ENCODE peak calls at places on chromosomes 1 and 21, in five cellular contexts. One of them, this sample, is unnamed.

GRCh38 chr1:161382214-161383019 is 14.7 kb upstream of the CFAP126 start:
- DNase-seq in H9: no peak
- DNase-seq in IMR-90: peak
- DNase-seq in H1: no peak
- DNase-seq in mesenchymal stem cell: peak
- DNase-seq in this sample: peak

GRCh38 chr1:27772071-27772470 is 948 bp upstream of the STX12 start:
- DNase-seq in H9: no peak
- DNase-seq in IMR-90: no peak
- DNase-seq in H1: no peak
- DNase-seq in mesenchymal stem cell: no peak
- DNase-seq in this sample: no peak

GRCh38 chr1:101485712-101486111 is 248.9 kb downstream of the S1PR1 start:
- DNase-seq in H9: no peak
- DNase-seq in IMR-90: no peak
- DNase-seq in H1: no peak
- DNase-seq in mesenchymal stem cell: no peak
- DNase-seq in this sample: no peak

GRCh38 chr1:206460846-206461426 is 9.3 kb upstream of the IKBKE start:
- DNase-seq in H9: no peak
- DNase-seq in IMR-90: no peak
- DNase-seq in H1: no peak
- DNase-seq in mesenchymal stem cell: no peak
- DNase-seq in this sample: no peak

GRCh38 chr21:41597227-41597626 is 89.3 kb upstream of the TMPRSS2 start:
- DNase-seq in H9: no peak
- DNase-seq in IMR-90: no peak
- DNase-seq in H1: no peak
- DNase-seq in mesenchymal stem cell: no peak
- DNase-seq in this sample: no peak

GRCh38 chr1:226125831-226126230 is 60.7 kb downstream of the ACBD3 start:
- DNase-seq in H9: no peak
- DNase-seq in IMR-90: no peak
- DNase-seq in H1: no peak
- DNase-seq in mesenchymal stem cell: no peak
- DNase-seq in this sample: no peak

GRCh38 chr1:195591917-195592672 is 1016.1 kb downstream of the KCNT2 start:
- DNase-seq in H9: no peak
- DNase-seq in IMR-90: peak
- DNase-seq in H1: no peak
- DNase-seq in mesenchymal stem cell: peak
- DNase-seq in this sample: no peak

GRCh38 chr1:191886977-191887376 is 271.3 kb upstream of the RGS18 start:
- DNase-seq in H9: no peak
- DNase-seq in IMR-90: no peak
- DNase-seq in H1: no peak
- DNase-seq in mesenchymal stem cell: no peak
- DNase-seq in this sample: no peak

GRCh38 chr1:229098903-229099578 is 171.9 kb upstream of the RAB4A start:
- DNase-seq in H9: no peak
- DNase-seq in IMR-90: no peak
- DNase-seq in H1: no peak
- DNase-seq in mesenchymal stem cell: no peak
- DNase-seq in this sample: no peak

GRCh38 chr1:79899914-79900313 is 893.4 kb upstream of the ADGRL4 start:
- DNase-seq in H9: no peak
- DNase-seq in IMR-90: peak
- DNase-seq in H1: no peak
- DNase-seq in mesenchymal stem cell: peak
- DNase-seq in this sample: no peak

GRCh38 chr1:26124433-26125318 is 13.1 kb downstream of the PDIK1L start:
- DNase-seq in H9: no peak
- DNase-seq in IMR-90: no peak
- DNase-seq in H1: no peak
- DNase-seq in mesenchymal stem cell: no peak
- DNase-seq in this sample: no peak

GRCh38 chr1:237509748-237510147 is 381.0 kb downstream of the ZP4 start:
- DNase-seq in H9: no peak
- DNase-seq in IMR-90: no peak
- DNase-seq in H1: no peak
- DNase-seq in mesenchymal stem cell: no peak
- DNase-seq in this sample: no peak

GRCh38 chr1:92084651-92085050 is 4.5 kb downstream of the BTBD8 start:
- DNase-seq in H9: no peak
- DNase-seq in IMR-90: no peak
- DNase-seq in H1: no peak
- DNase-seq in mesenchymal stem cell: no peak
- DNase-seq in this sample: no peak

GRCh38 chr1:155976062-155976912 is 2.1 kb downstream of the ARHGEF2 start:
- DNase-seq in H9: peak
- DNase-seq in IMR-90: peak
- DNase-seq in H1: no peak
- DNase-seq in mesenchymal stem cell: peak
- DNase-seq in this sample: no peak

GRCh38 chr1:174160109-174160473 is 771 bp downstream of the RABGAP1L start:
- DNase-seq in H9: peak
- DNase-seq in IMR-90: peak
- DNase-seq in H1: no peak
- DNase-seq in mesenchymal stem cell: peak
- DNase-seq in this sample: no peak

GRCh38 chr1:150576367-150576711 is 3.1 kb downstream of the MCL1 start:
- DNase-seq in H9: no peak
- DNase-seq in IMR-90: no peak
- DNase-seq in H1: no peak
- DNase-seq in mesenchymal stem cell: no peak
- DNase-seq in this sample: no peak

GRCh38 chr1:175434268-175434860 is 241.8 kb upstream of the KIAA0040 start:
- DNase-seq in H9: peak
- DNase-seq in IMR-90: no peak
- DNase-seq in H1: peak
- DNase-seq in mesenchymal stem cell: no peak
- DNase-seq in this sample: no peak

GRCh38 chr1:175433586-175434267 is 241.2 kb upstream of the KIAA0040 start:
- DNase-seq in H9: no peak
- DNase-seq in IMR-90: no peak
- DNase-seq in H1: no peak
- DNase-seq in mesenchymal stem cell: peak
- DNase-seq in this sample: no peak
- H4K91ac ChIP-seq in H9: no peak
- H4K91ac ChIP-seq in IMR-90: no peak
- H4K91ac ChIP-seq in H1: no peak
- H4K91ac ChIP-seq in mesenchymal stem cell: no peak
- H4K91ac ChIP-seq in this sample: no peak

DNA sequence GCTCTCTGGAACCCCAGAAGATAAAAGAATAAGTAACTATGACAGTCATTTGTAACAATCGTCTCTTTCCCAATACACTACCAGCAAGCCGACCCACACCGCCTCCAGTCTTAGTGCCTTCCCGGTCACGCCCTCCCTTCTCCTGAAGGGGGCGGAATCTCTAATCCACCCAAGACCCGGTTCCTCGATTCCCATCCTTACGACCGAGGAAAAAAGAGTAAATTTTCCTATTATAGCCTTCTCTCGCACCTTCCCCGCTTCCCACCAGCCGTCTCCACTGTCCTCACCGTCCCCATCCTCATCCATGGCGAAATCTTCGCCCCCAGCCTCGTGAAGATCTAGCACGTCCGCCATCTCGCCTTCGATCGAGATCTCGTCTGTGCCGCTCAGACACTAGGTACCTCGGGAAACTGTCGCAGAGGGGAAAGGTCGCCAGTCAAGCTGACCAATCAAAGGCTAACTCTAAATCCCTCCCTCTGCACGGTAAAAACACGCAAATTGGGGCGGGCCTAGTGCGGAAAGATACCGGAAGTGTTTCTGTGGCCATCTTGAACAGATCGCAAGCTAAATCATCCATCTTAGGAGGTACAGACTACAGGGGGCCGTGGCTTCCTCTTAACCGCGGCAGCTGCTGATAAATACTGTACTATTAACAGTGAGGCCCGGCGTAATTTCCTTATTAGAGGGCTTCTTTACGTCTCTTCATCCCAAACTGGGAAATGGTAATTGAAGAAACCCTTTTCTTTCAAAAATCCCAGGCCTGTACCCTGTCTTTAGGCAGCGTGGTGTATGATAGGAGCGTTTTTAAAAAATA is at the start of gene RBM8A:
- DNase-seq in H9: peak
- DNase-seq in IMR-90: peak
- DNase-seq in H1: peak
- DNase-seq in mesenchymal stem cell: peak
- DNase-seq in this sample: peak
- H4K91ac ChIP-seq in H9: no peak
- H4K91ac ChIP-seq in IMR-90: peak
- H4K91ac ChIP-seq in H1: peak
- H4K91ac ChIP-seq in mesenchymal stem cell: peak
- H4K91ac ChIP-seq in this sample: no peak

DNA sequence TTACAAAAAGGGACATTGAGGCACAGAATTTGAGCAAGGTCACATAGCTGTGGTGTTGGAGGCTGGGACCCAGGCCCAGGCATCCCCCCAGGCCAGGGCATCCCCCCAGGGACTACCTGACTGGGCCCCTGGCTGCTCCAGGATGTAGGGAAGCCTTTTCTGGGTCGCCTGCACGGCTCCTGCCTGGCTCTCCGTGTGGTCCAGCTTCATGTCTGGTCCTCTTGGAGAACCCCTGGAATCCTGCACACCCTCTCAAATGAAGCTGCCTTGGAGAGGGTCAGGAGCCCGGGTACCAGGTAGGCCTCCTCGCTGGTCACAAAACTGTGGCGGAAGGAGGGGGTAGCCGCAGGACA is 919 bp upstream of the CELSR2 start:
- DNase-seq in H9: no peak
- DNase-seq in IMR-90: no peak
- DNase-seq in H1: no peak
- DNase-seq in mesenchymal stem cell: no peak
- DNase-seq in this sample: no peak
- H4K91ac ChIP-seq in H9: no peak
- H4K91ac ChIP-seq in IMR-90: no peak
- H4K91ac ChIP-seq in H1: peak
- H4K91ac ChIP-seq in mesenchymal stem cell: no peak
- H4K91ac ChIP-seq in this sample: no peak

DNA sequence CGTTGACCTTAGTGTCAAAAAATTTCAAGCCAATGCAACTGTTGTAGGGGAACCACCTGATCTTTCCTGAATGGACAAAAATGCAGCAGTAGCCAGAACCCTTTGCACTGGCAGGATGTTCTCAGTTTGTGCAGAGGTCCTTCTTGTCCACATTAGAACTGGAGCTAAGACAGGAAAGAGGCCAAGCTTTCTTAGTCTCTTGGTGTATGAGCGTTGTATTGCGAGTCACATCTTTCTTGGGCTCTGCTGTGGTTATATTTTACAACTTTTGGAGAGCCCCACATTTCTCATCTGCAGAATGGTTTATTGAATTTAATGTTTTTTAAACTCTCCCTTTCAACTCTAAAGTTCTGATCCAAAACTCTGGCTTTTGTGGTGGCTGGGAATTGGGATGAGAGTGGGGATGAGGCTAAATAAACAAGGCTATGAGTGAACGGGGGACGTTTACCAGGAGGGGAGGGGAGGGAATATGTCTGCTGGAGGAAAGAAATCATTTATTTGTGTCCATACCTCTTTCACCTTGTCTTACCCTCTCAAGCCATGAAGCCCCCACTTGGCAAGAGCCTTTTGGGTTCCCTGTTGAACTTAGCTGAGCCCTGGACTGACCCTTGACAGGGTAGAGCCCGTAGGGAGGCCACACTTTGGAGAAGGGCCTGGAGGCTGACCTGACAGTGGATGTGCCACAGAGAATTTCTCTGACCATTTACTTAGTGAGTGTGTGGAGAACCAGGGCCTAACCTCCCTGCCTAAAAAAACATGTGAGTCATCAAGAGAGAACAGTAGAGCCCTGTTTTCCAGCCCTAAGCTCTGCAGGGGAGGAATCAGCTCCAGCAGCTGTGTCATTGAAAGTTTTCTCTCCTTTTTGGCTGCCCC is 598 bp downstream of the CHI3L2 start:
- DNase-seq in H9: no peak
- DNase-seq in IMR-90: peak
- DNase-seq in H1: no peak
- DNase-seq in mesenchymal stem cell: peak
- DNase-seq in this sample: no peak
- H4K91ac ChIP-seq in H9: no peak
- H4K91ac ChIP-seq in IMR-90: no peak
- H4K91ac ChIP-seq in H1: no peak
- H4K91ac ChIP-seq in mesenchymal stem cell: no peak
- H4K91ac ChIP-seq in this sample: no peak

GRCh38 chr1:9127395-9128160 is 1.3 kb downstream of the GPR157 start:
- DNase-seq in H9: no peak
- DNase-seq in IMR-90: no peak
- DNase-seq in H1: no peak
- DNase-seq in mesenchymal stem cell: no peak
- DNase-seq in this sample: no peak
- H4K91ac ChIP-seq in H9: no peak
- H4K91ac ChIP-seq in IMR-90: no peak
- H4K91ac ChIP-seq in H1: no peak
- H4K91ac ChIP-seq in mesenchymal stem cell: no peak
- H4K91ac ChIP-seq in this sample: no peak

GRCh38 chr1:10398734-10399486 is at the start of gene PGD:
- DNase-seq in H9: peak
- DNase-seq in IMR-90: peak
- DNase-seq in H1: peak
- DNase-seq in mesenchymal stem cell: peak
- DNase-seq in this sample: peak
- H4K91ac ChIP-seq in H9: no peak
- H4K91ac ChIP-seq in IMR-90: peak
- H4K91ac ChIP-seq in H1: peak
- H4K91ac ChIP-seq in mesenchymal stem cell: peak
- H4K91ac ChIP-seq in this sample: no peak

DNA sequence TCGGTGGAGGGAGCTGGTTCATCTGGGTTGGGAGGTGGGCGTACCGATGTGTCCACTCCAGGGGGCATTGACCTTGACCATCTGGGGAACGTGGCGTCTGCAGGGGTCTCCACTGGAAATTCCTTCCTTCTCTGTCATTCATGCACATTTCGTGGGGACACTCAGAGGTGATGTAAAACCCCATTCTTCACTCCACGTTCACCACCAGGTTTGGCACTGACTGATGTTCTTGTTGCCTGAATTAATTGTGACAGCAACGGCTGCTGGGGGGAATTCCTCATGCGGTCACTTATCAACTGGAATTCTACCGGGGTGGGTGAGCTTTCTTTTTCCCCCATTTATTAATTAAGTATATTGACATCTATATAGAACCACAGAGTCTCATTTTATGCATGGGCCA is 18.1 kb upstream of the POFUT2 start:
- DNase-seq in H9: no peak
- DNase-seq in IMR-90: no peak
- DNase-seq in H1: no peak
- DNase-seq in mesenchymal stem cell: no peak
- DNase-seq in this sample: no peak
- H4K91ac ChIP-seq in H9: no peak
- H4K91ac ChIP-seq in IMR-90: peak
- H4K91ac ChIP-seq in H1: no peak
- H4K91ac ChIP-seq in mesenchymal stem cell: peak
- H4K91ac ChIP-seq in this sample: no peak

GRCh38 chr1:4675454-4676186 is 21.2 kb downstream of the AJAP1 start:
- DNase-seq in H9: no peak
- DNase-seq in IMR-90: no peak
- DNase-seq in H1: no peak
- DNase-seq in mesenchymal stem cell: no peak
- DNase-seq in this sample: no peak
- H4K91ac ChIP-seq in H9: no peak
- H4K91ac ChIP-seq in IMR-90: no peak
- H4K91ac ChIP-seq in H1: no peak
- H4K91ac ChIP-seq in mesenchymal stem cell: no peak
- H4K91ac ChIP-seq in this sample: no peak

This sample was measured in neuronal stem cell.